ENCODE peak calls at places on chromosomes 13 and 19, in eight cellular contexts. W, I, K, L, Y, X, A and M are unnamed samples.

GRCh38 chr13:111345682-111346081 is 25.2 kb downstream of the TEX29 start:
- DNase-seq in L (no peak), Y (peak), X (no peak), A (no peak), W (no peak), K (no peak), I (no peak), M (no peak)

GRCh38 chr13:67075239-67075638 is 154.9 kb downstream of the PCDH9 start:
- DNase-seq in I (no peak), X (no peak), L (peak), A (peak), K (no peak), Y (no peak), W (no peak), M (no peak)

GRCh38 chr13:65946387-65946786 is 1283.7 kb downstream of the PCDH9 start:
- DNase-seq in Y (no peak), I (no peak), X (no peak), A (no peak), L (no peak), W (no peak), K (no peak), M (peak)

GRCh38 chr19:16417660-16418596 is 53.8 kb downstream of the EPS15L1 start:
- DNase-seq in X (peak), L (peak), I (peak), A (peak), W (peak), K (peak), Y (peak), M (peak)

GRCh38 chr13:74217816-74218215 is 83.6 kb upstream of the KLF12 start:
- DNase-seq in X (no peak), W (no peak), K (no peak), I (no peak), Y (peak), L (peak), A (no peak), M (no peak)

GRCh38 chr19:19064098-19064722 is 416 bp downstream of the SLC25A42 start:
- DNase-seq in W (no peak), I (no peak), X (peak), A (peak), L (no peak), K (no peak), Y (peak), M (no peak)

GRCh38 chr19:42284066-42284501 is 15.0 kb downstream of the CIC start:
- DNase-seq in L (peak), Y (peak), K (no peak), X (peak), W (peak), A (peak), I (peak), M (peak)

GRCh38 chr19:37217533-37217854 is 520 bp upstream of the ZNF383 start:
- DNase-seq in L (no peak), Y (no peak), W (no peak), X (no peak), K (no peak), A (no peak), I (no peak), M (no peak)

GRCh38 chr13:96834626-96835025 is 159.7 kb downstream of the OXGR1 start:
- DNase-seq in A (no peak), K (no peak), Y (no peak), X (no peak), W (no peak), I (no peak), L (no peak), M (no peak)

GRCh38 chr19:22438011-22438410 is 15.9 kb upstream of the ZNF98 start:
- DNase-seq in I (no peak), L (no peak), X (no peak), A (no peak), K (no peak), Y (no peak), W (no peak), M (no peak)

GRCh38 chr19:661427-662196 is 1.4 kb downstream of the RNF126 start:
- DNase-seq in L (peak), W (no peak), I (peak), K (no peak), X (peak), A (peak), Y (peak), M (no peak)

GRCh38 chr19:18846862-18847515 is 15.2 kb downstream of the UPF1 start:
- DNase-seq in X (peak), Y (peak), W (peak), A (peak), L (peak), I (peak), K (no peak), M (peak)

GRCh38 chr19:44142014-44142523 is 715 bp downstream of the ZNF234 start:
- DNase-seq in X (peak), A (no peak), W (no peak), K (no peak), Y (peak), I (no peak), L (peak), M (no peak)

GRCh38 chr13:51961493-51962403 is 49.5 kb downstream of the ATP7B start:
- DNase-seq in Y (no peak), A (no peak), I (no peak), W (no peak), K (no peak), X (peak), L (no peak), M (no peak)

GRCh38 chr13:52348983-52349780 is 56.8 kb downstream of the THSD1 start:
- DNase-seq in L (peak), W (no peak), K (peak), I (no peak), X (peak), A (peak), Y (peak), M (peak)

GRCh38 chr19:48967346-48968178 is 2.5 kb downstream of the FTL start:
- DNase-seq in A (no peak), X (no peak), L (peak), Y (peak), W (no peak), K (no peak), I (no peak), M (peak)

GRCh38 chr19:54107876-54108490 is 5.3 kb downstream of the NDUFA3 start:
- DNase-seq in K (no peak), Y (no peak), W (no peak), I (no peak), A (no peak), L (no peak), X (no peak), M (no peak)

GRCh38 chr19:31613683-31614219 is 264.5 kb upstream of the TSHZ3 start:
- DNase-seq in A (no peak), X (no peak), K (no peak), W (no peak), L (no peak), I (no peak), Y (no peak), M (no peak)

GRCh38 chr13:27860743-27861142 is 59.1 kb upstream of the PDX1 start:
- DNase-seq in L (no peak), I (no peak), A (no peak), K (no peak), Y (no peak), W (no peak), X (no peak), M (no peak)

GRCh38 chr13:31201341-31202024 is 1.7 kb downstream of the B3GLCT start:
- DNase-seq in K (no peak), I (no peak), L (peak), W (no peak), X (no peak), A (peak), Y (peak), M (no peak)

GRCh38 chr13:59568306-59568705 is 595.4 kb downstream of the DIAPH3 start:
- DNase-seq in W (no peak), K (no peak), Y (no peak), X (no peak), L (no peak), I (no peak), A (no peak), M (no peak)

GRCh38 chr19:50822661-50823208 is 852 bp downstream of the KLK1 start:
- DNase-seq in X (no peak), K (no peak), L (no peak), Y (no peak), A (no peak), W (no peak), I (no peak), M (no peak)

GRCh38 chr19:7500811-7501450 is 12.1 kb upstream of the PEX11G start:
- DNase-seq in X (peak), A (peak), Y (peak), I (no peak), L (no peak), K (peak), W (peak), M (peak)

GRCh38 chr19:13478576-13478975 is 27.7 kb downstream of the CACNA1A start:
- DNase-seq in K (no peak), I (no peak), Y (no peak), W (no peak), A (no peak), X (no peak), L (no peak), M (no peak)

GRCh38 chr13:18946738-18947137 is 234.9 kb downstream of the TUBA3C start:
- DNase-seq in L (no peak), W (no peak), Y (no peak), X (no peak), I (no peak), K (no peak), A (no peak), M (no peak)

GRCh38 chr19:46718934-46719551 is 2.1 kb upstream of the PRKD2 start:
- DNase-seq in X (no peak), I (no peak), W (no peak), Y (no peak), A (no peak), L (no peak), K (no peak), M (no peak)

GRCh38 chr19:35202722-35203674 is 25.5 kb downstream of the FAM187B start:
- DNase-seq in K (no peak), X (no peak), I (no peak), A (no peak), L (no peak), W (no peak), Y (no peak), M (no peak)

GRCh38 chr19:16661480-16662034 is 618 bp downstream of the TMEM38A start:
- DNase-seq in I (peak), Y (no peak), W (no peak), L (no peak), K (no peak), X (peak), A (no peak), M (no peak)

GRCh38 chr19:18204394-18205179 is 745 bp upstream of the RAB3A start:
- DNase-seq in Y (no peak), K (no peak), A (peak), W (peak), X (peak), L (no peak), I (peak), M (no peak)

GRCh38 chr19:45027371-45027770 is 11.5 kb upstream of the CLASRP start:
- DNase-seq in I (no peak), Y (no peak), W (no peak), X (no peak), K (no peak), A (no peak), L (no peak), M (no peak)

GRCh38 chr13:94798738-94799137 is 86.4 kb upstream of the SOX21 start:
- DNase-seq in Y (no peak), A (no peak), L (no peak), W (no peak), K (no peak), X (no peak), I (no peak), M (no peak)

GRCh38 chr19:35144600-35145436 is 1.8 kb downstream of the FXYD7 start:
- DNase-seq in W (peak), I (no peak), K (no peak), A (peak), X (peak), L (no peak), Y (no peak), M (no peak)

GRCh38 chr19:2047449-2048103 is 3.5 kb downstream of the MKNK2 start:
- DNase-seq in Y (no peak), K (no peak), W (no peak), X (no peak), L (no peak), A (no peak), I (peak), M (no peak)

GRCh38 chr13:28621439-28621838 is 37.5 kb upstream of the POMP start:
- DNase-seq in W (no peak), K (no peak), X (no peak), L (no peak), I (no peak), Y (no peak), A (no peak), M (no peak)

GRCh38 chr19:32864318-32865007 is 5.1 kb downstream of the SLC7A9 start:
- DNase-seq in I (no peak), K (no peak), X (no peak), W (no peak), A (no peak), L (no peak), Y (no peak), M (no peak)

GRCh38 chr13:77893066-77893465 is 25.6 kb downstream of the EDNRB start:
- DNase-seq in I (no peak), X (no peak), K (no peak), L (no peak), A (no peak), Y (no peak), W (no peak), M (no peak)

GRCh38 chr19:45114116-45114515 is 21.1 kb downstream of the PPP1R37 start:
- DNase-seq in W (peak), A (no peak), K (no peak), X (no peak), I (no peak), Y (no peak), L (no peak), M (no peak)

GRCh38 chr13:21675095-21676007 is 4.5 kb downstream of the FGF9 start:
- DNase-seq in K (no peak), I (peak), Y (peak), W (no peak), X (peak), L (no peak), A (no peak), M (no peak)